ENCODE peak calls at places on chromosomes 6 and 20, in nine cellular contexts. D is Right ventricle myocardium inferior; I is activated T-helper 1 cell treated with anti-CD3 and anti-CD28 coated beads, Interleukin-12 subunit alpha, Interleukin-12 subunit beta, Interleukin-2, Interleukin-4 antibody, amounts not matched to agents 30 ng/mL and 10 ng/mL and 1 ng/mL, durations not matched to agents 14 hours and 24 hours and 36 hours; J is posterior cingulate gyrus; C is HuH-7; N is activated CD4-positive, alpha-beta T cell treated with anti-CD3 and anti-CD28 coated beads, Interleukin-2, amount 10 ng/mL, durations not matched to agents 7 days and 5 days; H is D341Med; G is AG08395; Y is glutamatergic neuron. U is an unnamed sample.

GRCh38 chr6:161064915-161065314 is 73.3 kb downstream of the MAP3K4 start:
- DNase-seq in I (no peak), N (no peak), Y (no peak), C (no peak), G (no peak), H (no peak), D (no peak), J (no peak), U (no peak)

GRCh38 chr6:5208039-5208438 is 52.7 kb downstream of the LYRM4 start:
- DNase-seq in H (no peak), D (no peak), I (no peak), G (peak), N (no peak), C (no peak), Y (no peak), J (no peak), U (no peak)

GRCh38 chr6:42125663-42126062 is 16.8 kb downstream of the C6orf132 start:
- DNase-seq in J (no peak), D (no peak), N (no peak), C (no peak), Y (no peak), I (no peak), H (no peak), G (no peak), U (no peak)

GRCh38 chr20:16107172-16107870 is 465.9 kb downstream of the KIF16B start:
- DNase-seq in D (no peak), C (no peak), I (no peak), H (peak), J (no peak), N (no peak), Y (no peak), G (no peak), U (peak)

GRCh38 chr6:26363882-26364825 is 844 bp upstream of the BTN3A2 start:
- DNase-seq in I (peak), H (no peak), G (peak), D (no peak), J (no peak), N (peak), C (no peak), Y (no peak), U (no peak)

GRCh38 chr6:134596191-134596590 is 278.3 kb upstream of the SGK1 start:
- DNase-seq in J (no peak), D (no peak), I (no peak), N (no peak), G (no peak), Y (no peak), H (no peak), C (no peak), U (no peak)

GRCh38 chr6:3795836-3796395 is 44.4 kb upstream of the PXDC1 start:
- DNase-seq in D (no peak), N (no peak), H (no peak), G (no peak), C (no peak), I (no peak), J (peak), Y (no peak), U (no peak)

GRCh38 chr20:46268131-46268611 is 40.1 kb downstream of the CDH22 start:
- DNase-seq in C (no peak), Y (peak), D (no peak), N (no peak), H (peak), G (no peak), I (no peak), J (no peak), U (no peak)

GRCh38 chr6:167997642-167998041 is at the start of gene KIF25:
- DNase-seq in I (no peak), G (no peak), Y (no peak), J (no peak), D (no peak), H (no peak), N (no peak), C (no peak), U (no peak)

GRCh38 chr20:25277051-25277801 is 29.3 kb downstream of the PYGB start:
- DNase-seq in G (no peak), N (no peak), D (peak), Y (peak), I (no peak), H (no peak), C (no peak), J (peak), U (peak)

GRCh38 chr20:63712191-63712590 is 4.4 kb downstream of the ZGPAT start:
- DNase-seq in I (no peak), H (no peak), Y (no peak), N (no peak), J (no peak), C (no peak), G (no peak), D (no peak), U (no peak)

GRCh38 chr6:21987501-21987957 is 309.3 kb downstream of the PRL start:
- DNase-seq in I (no peak), Y (no peak), G (peak), N (peak), D (peak), H (no peak), C (peak), J (no peak), U (peak)

GRCh38 chr6:139894271-139894670 is 519.8 kb upstream of the CITED2 start:
- DNase-seq in C (no peak), D (no peak), G (no peak), N (no peak), J (no peak), I (no peak), H (no peak), Y (no peak), U (no peak)

U was measured in WTC11.